ENCODE peak calls at places on chromosomes 7 and 10, in eight cellular contexts. M is BE2C; C is naive thymus-derived CD8-positive, alpha-beta T cell; L is SK-N-DZ; G is NCI-H345; U is amygdala; K is AG09309; Q is HFFc6. X is an unnamed sample.

GRCh38 chr7:40824461-40824860 is 689.7 kb downstream of the SUGCT start:
- DNase-seq in M (no peak), C (no peak), L (no peak), G (no peak), U (no peak), K (no peak), Q (no peak), X (no peak)

GRCh38 chr7:28020302-28020940 is 160.2 kb downstream of the JAZF1 start:
- DNase-seq in M (peak), C (peak), L (peak), G (peak), U (peak), K (peak), Q (peak), X (peak)

GRCh38 chr7:19491821-19492452 is 216.9 kb downstream of the POLR1F start:
- DNase-seq in M (no peak), C (no peak), L (peak), G (peak), U (no peak), K (peak), Q (peak), X (no peak)

GRCh38 chr10:86699541-86699940 is 31.2 kb downstream of the LDB3 start:
- DNase-seq in M (no peak), C (no peak), L (no peak), G (no peak), U (no peak), K (no peak), Q (no peak), X (no peak)

GRCh38 chr10:89887830-89888229 is 186.4 kb downstream of the KIF20B start:
- DNase-seq in M (no peak), C (no peak), L (peak), G (no peak), U (no peak), K (no peak), Q (peak), X (no peak)

GRCh38 chr7:129969881-129970446 is 17.2 kb upstream of the UBE2H start:
- DNase-seq in M (no peak), C (no peak), L (no peak), G (no peak), U (no peak), K (no peak), Q (peak), X (peak)

GRCh38 chr10:62626817-62627216 is 177.7 kb upstream of the ADO start:
- DNase-seq in M (no peak), C (no peak), L (no peak), G (no peak), U (no peak), K (no peak), Q (peak), X (no peak)

GRCh38 chr10:93336110-93336509 is 146.0 kb downstream of the MYOF start:
- DNase-seq in M (no peak), C (no peak), L (no peak), G (no peak), U (no peak), K (no peak), Q (no peak), X (no peak)

GRCh38 chr7:151251328-151251925 is 2.9 kb upstream of the SMARCD3 start:
- DNase-seq in M (peak), C (no peak), L (peak), G (peak), U (peak), K (no peak), Q (peak), X (peak)

GRCh38 chr10:124997791-124998623 is 56.1 kb downstream of the ZRANB1 start:
- DNase-seq in M (no peak), C (no peak), L (no peak), G (no peak), U (no peak), K (no peak), Q (no peak), X (no peak)